ENCODE peak calls at places on chromosomes 4 and X, in nine cellular contexts. E is skeletal muscle cell; B is left ventricle myocardium inferior; O is stomach; T is endothelial cell of umbilical vein; N is tibial artery; Q is CD8-positive, alpha-beta T cell; D is kidney; Z is naive thymus-derived CD4-positive, alpha-beta T cell. L is an unnamed sample.
A peak's percentile ranks its signal among the peaks of the same experiment; 100 is the strongest.

GRCh38 chrX:96407501-96407900 is 277.1 kb upstream of the DIAPH2 start:
- DNase-seq in E (peak; percentile 43), B (no peak), O (no peak), T (peak; percentile 65), N (no peak), Q (no peak), D (no peak), Z (no peak), L (no peak)

GRCh38 chr4:28565434-28565833 is 1704.8 kb downstream of the STIM2 start:
- DNase-seq in E (no peak), B (no peak), O (no peak), T (no peak), N (no peak), Q (no peak), D (no peak), Z (no peak), L (no peak)

GRCh38 chrX:38220024-38220935 is at the start of gene SRPX:
- DNase-seq in E (no peak), B (peak; percentile 30), O (peak; percentile 29), T (peak; percentile 58), N (peak; percentile 73), Q (no peak), D (peak; percentile 70), Z (no peak), L (no peak)

GRCh38 chrX:24506082-24506481 is 41.0 kb downstream of the PDK3 start:
- DNase-seq in E (no peak), B (no peak), O (no peak), T (no peak), N (no peak), Q (no peak), D (no peak), Z (no peak), L (no peak)

GRCh38 chr4:7238300-7238960 is 46.1 kb downstream of the SORCS2 start:
- DNase-seq in E (no peak), B (no peak), O (no peak), T (no peak), N (no peak), Q (no peak), D (peak; percentile 59), Z (no peak), L (no peak)

GRCh38 chrX:141220342-141221008 is 21.8 kb downstream of the SPANXC start:
- DNase-seq in E (peak; percentile 25), B (no peak), O (no peak), T (peak; percentile 69), N (no peak), Q (no peak), D (no peak), Z (no peak), L (no peak)

GRCh38 chr4:28287837-28288236 is 1427.2 kb downstream of the STIM2 start:
- DNase-seq in E (peak; percentile 95), B (no peak), O (no peak), T (peak; percentile 63), N (no peak), Q (no peak), D (no peak), Z (no peak), L (no peak)

GRCh38 chrX:117645639-117646038 is 471.0 kb downstream of the KLHL13 start:
- DNase-seq in E (no peak), B (no peak), O (no peak), T (no peak), N (no peak), Q (no peak), D (no peak), Z (no peak), L (no peak)

GRCh38 chr4:86558799-86559198 is 35.3 kb upstream of the PTPN13 start:
- DNase-seq in E (peak; percentile 29), B (no peak), O (no peak), T (no peak), N (no peak), Q (no peak), D (no peak), Z (no peak), L (no peak)

GRCh38 chrX:153245288-153245731 is 66.2 kb downstream of the MAGEA1 start:
- DNase-seq in E (no peak), B (no peak), O (no peak), T (peak; percentile 0), N (no peak), Q (no peak), D (no peak), Z (peak; percentile 3), L (no peak)

GRCh38 chrX:121579016-121579760 is 531.8 kb downstream of the GLUD2 start:
- DNase-seq in E (no peak), B (no peak), O (no peak), T (peak; percentile 1), N (no peak), Q (no peak), D (no peak), Z (no peak), L (peak; percentile 2)

GRCh38 chr4:81031389-81032173 is 1.1 kb downstream of the BMP3 start:
- DNase-seq in E (no peak), B (no peak), O (no peak), T (no peak), N (no peak), Q (no peak), D (no peak), Z (no peak), L (no peak)

GRCh38 chr4:138636791-138637190 is 378.8 kb upstream of the NOCT start:
- DNase-seq in E (no peak), B (no peak), O (no peak), T (no peak), N (no peak), Q (no peak), D (no peak), Z (no peak), L (no peak)

GRCh38 chr4:94341468-94341867 is 1.2 kb downstream of the HPGDS start:
- DNase-seq in E (peak; percentile 13), B (no peak), O (no peak), T (no peak), N (no peak), Q (no peak), D (no peak), Z (no peak), L (no peak)

GRCh38 chr4:128484896-128485295 is 197.3 kb upstream of the PGRMC2 start:
- DNase-seq in E (no peak), B (no peak), O (no peak), T (no peak), N (no peak), Q (no peak), D (no peak), Z (no peak), L (no peak)

GRCh38 chrX:150680974-150681373 is 12.2 kb upstream of the MTMR1 start:
- DNase-seq in E (no peak), B (no peak), O (no peak), T (peak; percentile 28), N (no peak), Q (no peak), D (no peak), Z (no peak), L (no peak)

GRCh38 chrX:44785652-44786051 is 58.2 kb upstream of the DUSP21 start:
- DNase-seq in E (peak; percentile 54), B (no peak), O (no peak), T (no peak), N (no peak), Q (no peak), D (no peak), Z (no peak), L (no peak)

GRCh38 chrX:16005899-16006298 is 117.5 kb upstream of the GRPR start:
- DNase-seq in E (no peak), B (no peak), O (no peak), T (no peak), N (no peak), Q (no peak), D (no peak), Z (no peak), L (no peak)

GRCh38 chr4:183095199-183095512 is 3.9 kb upstream of the WWC2 start:
- DNase-seq in E (no peak), B (no peak), O (no peak), T (no peak), N (no peak), Q (no peak), D (no peak), Z (no peak), L (no peak)

GRCh38 chrX:111387470-111387869 is 24.5 kb downstream of the DCX start:
- DNase-seq in E (no peak), B (no peak), O (no peak), T (no peak), N (no peak), Q (no peak), D (no peak), Z (no peak), L (no peak)

GRCh38 chr4:137448402-137448801 is 83.9 kb downstream of the PCDH18 start:
- DNase-seq in E (no peak), B (no peak), O (no peak), T (no peak), N (no peak), Q (no peak), D (no peak), Z (no peak), L (no peak)

GRCh38 chrX:123184199-123184857 is at the start of gene GRIA3:
- DNase-seq in E (peak; percentile 35), B (no peak), O (no peak), T (no peak), N (peak; percentile 53), Q (no peak), D (no peak), Z (no peak), L (no peak)
- H3K4me3 ChIP-seq in E (peak within 1 kb of the TSS; percentile 56), B (peak within 1 kb of the TSS; percentile 60), O (peak within 1 kb of the TSS; percentile 42), T (no peak within 1 kb of the TSS), N (peak within 1 kb of the TSS; percentile 58), Q (peak within 1 kb of the TSS; percentile 8), D (peak within 1 kb of the TSS; percentile 49), Z (no peak within 1 kb of the TSS), L (peak within 1 kb of the TSS; percentile 25)

GRCh38 chrX:72180539-72180938 is 1.0 kb upstream of the PIN4 start:
- DNase-seq in E (no peak), B (no peak), O (no peak), T (no peak), N (no peak), Q (no peak), D (no peak), Z (no peak), L (no peak)
- H3K4me3 ChIP-seq in E (no peak overlapping the region), B (peak overlapping the region; percentile 82), O (no peak overlapping the region), T (peak overlapping the region; percentile 88), N (peak overlapping the region; percentile 71), Q (peak overlapping the region; percentile 83), D (peak overlapping the region; percentile 93), Z (peak overlapping the region; percentile 65), L (peak overlapping the region; percentile 71)

DNA sequence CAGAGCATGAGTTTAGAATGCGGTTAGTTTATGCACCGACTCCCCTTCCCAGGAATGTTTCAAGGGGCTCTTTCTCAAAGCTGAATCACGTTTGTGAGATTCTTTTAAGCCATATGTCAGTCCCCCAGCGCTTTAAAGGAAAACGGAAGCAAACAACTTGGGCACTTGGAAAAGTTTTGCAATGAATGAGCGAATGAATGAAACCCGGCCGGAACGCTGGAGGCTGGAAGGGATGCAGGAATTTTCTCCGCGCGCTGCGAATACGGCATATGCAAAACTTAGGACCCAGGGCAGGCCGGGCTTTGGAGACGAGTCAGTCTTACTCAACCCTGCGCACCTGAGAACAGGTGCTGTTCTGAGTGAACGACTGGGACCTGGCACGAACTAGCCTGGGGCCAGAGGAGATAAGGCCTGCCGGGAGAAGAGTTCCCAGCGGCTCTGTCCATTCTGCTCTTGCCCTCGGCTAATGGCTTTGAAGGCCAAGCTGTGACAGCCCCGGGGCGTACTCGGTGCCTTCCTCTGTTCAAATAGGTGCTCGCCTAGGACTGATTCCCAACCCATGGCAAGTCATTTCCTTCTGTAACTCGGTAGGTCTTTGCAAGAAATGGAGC is 763 bp upstream of the NRK start:
- DNase-seq in E (peak; percentile 23), B (no peak), O (no peak), T (peak; percentile 15), N (peak; percentile 39), Q (no peak), D (peak; percentile 65), Z (no peak), L (no peak)
- H3K4me3 ChIP-seq in E (peak overlapping the region; percentile 56), B (peak overlapping the region; percentile 58), O (peak overlapping the region; percentile 32), T (peak overlapping the region; percentile 5), N (peak overlapping the region; percentile 54), Q (no peak overlapping the region), D (peak overlapping the region; percentile 56), Z (no peak overlapping the region), L (no peak overlapping the region)

GRCh38 chr4:2462218-2462991 is 6.5 kb upstream of the RNF4 start:
- DNase-seq in E (peak; percentile 31), B (peak; percentile 74), O (peak; percentile 70), T (peak; percentile 75), N (peak; percentile 75), Q (peak; percentile 31), D (peak; percentile 87), Z (peak; percentile 58), L (no peak)
- H3K4me3 ChIP-seq in E (peak overlapping the region; percentile 46), B (peak overlapping the region; percentile 74), O (peak overlapping the region; percentile 64), T (no peak overlapping the region), N (peak overlapping the region; percentile 53), Q (peak overlapping the region; percentile 50), D (peak overlapping the region; percentile 9), Z (peak overlapping the region; percentile 44), L (peak overlapping the region; percentile 48)

L was measured in GM12864.